ENCODE peak calls at places on chromosome 6, in nine cellular contexts. S is fibroblast of lung, R is H7, F is HCEC 1CT, P is tibial artery, Q is GM04504, L is IMR-90, Z is endodermal cell, E is RCC 7860. D is an unnamed sample.

GRCh38 chr6:34196116-34196832 is 40.4 kb upstream of the HMGA1 start:
- DNase-seq in S (peak; percentile 51), R (peak; percentile 92), F (peak; percentile 62), P (peak; percentile 91), Q (peak; percentile 38), L (peak; percentile 62), Z (peak; percentile 90), E (peak; percentile 42), D (peak; percentile 72)

GRCh38 chr6:130966581-130966980 is 96.5 kb downstream of the EPB41L2 start:
- DNase-seq in S (no peak), R (no peak), F (no peak), P (no peak), Q (no peak), L (no peak), Z (no peak), E (no peak), D (no peak)

GRCh38 chr6:33112148-33112547 is 36.4 kb downstream of the HLA-DPB1 start:
- DNase-seq in S (peak; percentile 48), R (peak; percentile 49), F (peak; percentile 35), P (no peak), Q (peak; percentile 16), L (peak; percentile 55), Z (no peak), E (no peak), D (no peak)

GRCh38 chr6:1724616-1725015 is 114.9 kb downstream of the FOXC1 start:
- DNase-seq in S (no peak), R (no peak), F (no peak), P (no peak), Q (no peak), L (no peak), Z (peak; percentile 71), E (no peak), D (no peak)

GRCh38 chr6:122008105-122009100 is 391.0 kb upstream of the HSF2 start:
- DNase-seq in S (peak; percentile 67), R (no peak), F (no peak), P (no peak), Q (no peak), L (peak; percentile 42), Z (peak; percentile 78), E (no peak), D (no peak)

GRCh38 chr6:166027761-166028160 is 139.9 kb downstream of the TBXT start:
- DNase-seq in S (peak; percentile 57), R (no peak), F (peak; percentile 70), P (no peak), Q (no peak), L (peak; percentile 61), Z (no peak), E (no peak), D (no peak)

GRCh38 chr6:3769610-3770009 is 18.1 kb upstream of the PXDC1 start:
- DNase-seq in S (peak; percentile 42), R (no peak), F (peak; percentile 65), P (no peak), Q (no peak), L (peak; percentile 68), Z (no peak), E (no peak), D (no peak)

GRCh38 chr6:106064103-106064502 is 22.0 kb upstream of the PRDM1 start:
- DNase-seq in S (peak; percentile 26), R (no peak), F (peak; percentile 35), P (no peak), Q (no peak), L (peak; percentile 38), Z (no peak), E (no peak), D (no peak)

GRCh38 chr6:96725276-96725675 is 112.0 kb downstream of the GPR63 start:
- DNase-seq in S (no peak), R (no peak), F (no peak), P (no peak), Q (no peak), L (no peak), Z (no peak), E (no peak), D (no peak)

GRCh38 chr6:169456840-169457239 is 203.2 kb upstream of the THBS2 start:
- DNase-seq in S (no peak), R (no peak), F (no peak), P (no peak), Q (no peak), L (no peak), Z (no peak), E (no peak), D (no peak)

GRCh38 chr6:53313784-53314382 is 34.9 kb downstream of the ELOVL5 start:
- DNase-seq in S (peak; percentile 82), R (no peak), F (no peak), P (no peak), Q (no peak), L (peak; percentile 48), Z (no peak), E (peak; percentile 12), D (no peak)

GRCh38 chr6:48597951-48598350 is 487.0 kb upstream of the PTCHD4 start:
- DNase-seq in S (peak; percentile 12), R (no peak), F (no peak), P (no peak), Q (no peak), L (no peak), Z (no peak), E (no peak), D (no peak)

GRCh38 chr6:39885691-39886090 is 48.6 kb downstream of the MOCS1 start:
- DNase-seq in S (no peak), R (no peak), F (no peak), P (no peak), Q (no peak), L (no peak), Z (no peak), E (no peak), D (no peak)

GRCh38 chr6:90905351-90905750 is 318.5 kb upstream of the MAP3K7 start:
- DNase-seq in S (no peak), R (no peak), F (no peak), P (no peak), Q (no peak), L (no peak), Z (no peak), E (no peak), D (no peak)

GRCh38 chr6:11263185-11263817 is 30.8 kb upstream of the NEDD9 start:
- DNase-seq in S (peak; percentile 85), R (no peak), F (peak; percentile 85), P (peak; percentile 87), Q (peak; percentile 52), L (peak; percentile 84), Z (peak; percentile 73), E (peak; percentile 91), D (no peak)

GRCh38 chr6:80132942-80133517 is 26.6 kb downstream of the BCKDHB start:
- DNase-seq in S (peak; percentile 65), R (no peak), F (peak; percentile 60), P (no peak), Q (peak; percentile 50), L (peak; percentile 72), Z (peak; percentile 74), E (peak; percentile 14), D (peak; percentile 34)